ENCODE peak calls at places on chromosomes 13 and 19, in four cellular contexts. U is heart left ventricle; S is GM23248; M is effector memory CD4-positive, alpha-beta T cell. A is an unnamed sample. For H3K4me1, the result is how much of the 10 kb centered on the place peaks cover.

GRCh38 chr19:56076413-56076998 is 44.6 kb downstream of the ZNF787 start:
- DNase-seq in U (no peak), S (peak), M (no peak), A (peak)

GRCh38 chr19:54517483-54517882 is 14.9 kb downstream of the LAIR2 start:
- DNase-seq in U (no peak), S (peak), M (no peak), A (peak)

GRCh38 chr19:3404324-3405260 is 38.2 kb downstream of the NFIC start:
- DNase-seq in U (peak), S (peak), M (no peak), A (peak)

GRCh38 chr19:44891016-44891882 is at the start of gene TOMM40:
- DNase-seq in U (no peak), S (peak), M (no peak), A (peak)

GRCh38 chr19:33769208-33769607 is 27.5 kb upstream of the KCTD15 start:
- DNase-seq in U (no peak), S (no peak), M (no peak), A (no peak)

GRCh38 chr19:5086725-5087439 is 118.0 kb downstream of the KDM4B start:
- DNase-seq in U (no peak), S (no peak), M (no peak), A (peak)

GRCh38 chr13:44321961-44322360 is 51.7 kb upstream of the SERP2 start:
- DNase-seq in U (no peak), S (no peak), M (no peak), A (no peak)

GRCh38 chr13:90084684-90085290 is 1262.7 kb upstream of the MIR17HG start:
- DNase-seq in U (no peak), S (peak), M (no peak), A (no peak)

GRCh38 chr19:14059093-14059480 is 2.8 kb downstream of the PALM3 start:
- DNase-seq in U (no peak), S (no peak), M (no peak), A (no peak)

GRCh38 chr13:98141509-98141908 is 1.4 kb upstream of the FARP1 start:
- DNase-seq in U (no peak), S (no peak), M (no peak), A (no peak)

GRCh38 chr13:59946924-59947323 is 216.8 kb downstream of the DIAPH3 start:
- DNase-seq in U (no peak), S (peak), M (no peak), A (no peak)

GRCh38 chr13:78978381-78978998 is 319.5 kb upstream of the OBI1 start:
- DNase-seq in U (no peak), S (peak), M (no peak), A (peak)

GRCh38 chr19:10230155-10230903 is 802 bp downstream of the S1PR2 start:
- DNase-seq in U (peak), S (peak), M (peak), A (peak)

GRCh38 chr19:35018379-35018778 is 11.9 kb upstream of the SCN1B start:
- DNase-seq in U (no peak), S (no peak), M (no peak), A (no peak)

GRCh38 chr19:14383898-14384669 is 2.8 kb downstream of the ADGRE5 start:
- DNase-seq in U (no peak), S (peak), M (peak), A (peak)

GRCh38 chr19:40726279-40726678 is 9.4 kb downstream of the ITPKC start:
- DNase-seq in U (no peak), S (no peak), M (no peak), A (no peak)

GRCh38 chr19:4301590-4302237 is 475 bp downstream of the TMIGD2 start:
- DNase-seq in U (no peak), S (no peak), M (no peak), A (no peak)

GRCh38 chr13:21014666-21015170 is 46.7 kb downstream of the LATS2 start:
- DNase-seq in U (no peak), S (peak), M (no peak), A (peak)
- H3K4me1 ChIP-seq in U (under half), S (half or more), M (under half), A (half or more)

GRCh38 chr13:99380921-99381645 is 73.9 kb upstream of the GPR183 start:
- DNase-seq in U (no peak), S (no peak), M (no peak), A (no peak)

GRCh38 chr13:99377641-99378040 is 70.4 kb upstream of the GPR183 start:
- DNase-seq in U (no peak), S (no peak), M (no peak), A (no peak)

GRCh38 chr13:99380402-99380801 is 73.2 kb upstream of the GPR183 start:
- DNase-seq in U (no peak), S (no peak), M (no peak), A (no peak)

GRCh38 chr13:99379856-99380255 is 72.7 kb upstream of the GPR183 start:
- DNase-seq in U (no peak), S (no peak), M (no peak), A (no peak)

GRCh38 chr13:99378985-99379734 is 72.0 kb upstream of the GPR183 start:
- DNase-seq in U (no peak), S (no peak), M (no peak), A (no peak)
- H3K4me1 ChIP-seq in U (under half), S (under half), M (half or more), A (under half)

DNA sequence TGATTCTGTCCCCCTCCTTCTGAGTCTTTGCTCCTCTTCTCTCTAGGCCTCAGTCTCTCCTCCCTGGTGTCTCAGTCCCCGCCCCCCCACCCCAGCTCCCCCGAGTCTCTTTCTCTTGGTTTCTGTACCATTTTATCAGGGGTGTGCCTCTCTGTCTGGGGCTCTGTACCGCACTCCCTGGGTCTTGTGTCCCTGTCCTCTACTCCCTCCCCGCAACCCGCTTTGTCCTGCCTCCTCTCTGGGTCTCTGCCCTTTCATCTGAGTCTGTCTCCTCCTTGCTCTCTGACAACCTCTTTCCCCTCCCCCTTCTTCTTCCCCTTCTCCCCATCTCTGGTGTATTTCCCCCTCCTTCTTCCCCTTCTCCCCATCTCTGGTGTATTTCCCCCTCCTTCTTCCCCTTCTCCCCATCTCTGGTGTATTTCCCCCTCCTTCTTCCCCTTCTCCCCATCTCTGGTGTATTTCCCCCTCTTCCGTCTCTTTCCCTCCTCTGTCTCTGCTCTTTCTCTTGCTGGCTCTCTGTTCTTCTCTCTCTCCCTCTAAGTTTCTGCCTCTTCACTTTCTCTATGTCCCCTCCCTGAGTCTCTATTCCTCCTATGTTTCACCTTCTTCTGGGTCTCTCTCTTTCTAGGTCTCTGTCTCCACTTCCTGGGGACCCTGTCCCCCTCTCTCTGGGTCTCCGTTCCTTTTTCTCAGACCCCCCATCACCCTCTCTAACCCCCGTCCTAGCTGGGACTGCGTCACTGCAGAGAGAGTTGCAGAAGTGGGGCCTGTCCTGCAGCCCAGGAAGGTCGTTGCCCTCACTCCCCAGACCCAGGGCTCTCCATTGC is 2.2 kb upstream of the KCNC3 start:
- DNase-seq in U (no peak), S (no peak), M (no peak), A (no peak)
- H3K4me1 ChIP-seq in U (under half), S (under half), M (under half), A (half or more)

DNA sequence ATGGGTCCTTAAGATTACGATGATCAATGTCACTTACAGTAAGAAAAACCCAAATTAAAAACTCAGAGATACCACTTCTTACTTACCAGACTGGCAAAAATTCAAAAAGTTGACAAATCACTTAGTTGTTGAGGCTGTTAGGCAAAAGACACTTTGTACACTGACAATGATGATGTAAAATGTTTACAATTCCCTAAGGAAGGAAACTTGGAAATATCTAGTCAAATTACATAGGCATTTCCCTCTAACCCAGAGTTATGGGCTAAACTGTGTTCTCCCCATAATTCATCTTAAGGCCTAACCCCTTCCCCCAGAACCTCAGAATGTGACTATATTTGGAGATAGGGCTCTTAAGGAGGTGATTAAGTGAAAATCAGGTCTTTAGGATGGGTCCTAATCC is 12.0 kb downstream of the TGDS start:
- DNase-seq in U (no peak), S (no peak), M (no peak), A (no peak)
- H3K4me1 ChIP-seq in U (under half), S (under half), M (under half), A (under half)

GRCh38 chr13:95121516-95121915 is 179.7 kb downstream of the ABCC4 start:
- DNase-seq in U (no peak), S (no peak), M (no peak), A (no peak)

GRCh38 chr13:95123726-95124125 is 177.5 kb downstream of the ABCC4 start:
- DNase-seq in U (no peak), S (no peak), M (no peak), A (no peak)

GRCh38 chr13:95122063-95122462 is 179.2 kb downstream of the ABCC4 start:
- DNase-seq in U (no peak), S (no peak), M (no peak), A (no peak)

GRCh38 chr13:95118541-95119324 is 182.5 kb downstream of the ABCC4 start:
- DNase-seq in U (no peak), S (no peak), M (no peak), A (no peak)

GRCh38 chr13:95120650-95121049 is 180.6 kb downstream of the ABCC4 start:
- DNase-seq in U (no peak), S (no peak), M (no peak), A (no peak)
- H3K4me1 ChIP-seq in U (under half), S (under half), M (under half), A (under half)

GRCh38 chr19:948842-949496 is 23.1 kb downstream of the ARID3A start:
- DNase-seq in U (no peak), S (no peak), M (no peak), A (no peak)
- H3K4me1 ChIP-seq in U (under half), S (under half), M (under half), A (under half)

GRCh38 chr13:97112451-97113152 is 109.5 kb upstream of the MBNL2 start:
- DNase-seq in U (no peak), S (no peak), M (no peak), A (no peak)
- H3K4me1 ChIP-seq in U (under half), S (under half), M (under half), A (under half)